ENCODE peak calls at places on chromosome 17, in ten cellular contexts. P is adrenal gland; G is Peyer's patch; R is pancreas; L is cardiac muscle cell; S is OCI-LY7; O is CD8-positive, alpha-beta T cell; H is colonic mucosa; M is heart right ventricle; X is tibial nerve. Z is an unnamed sample. For H3K4me1, the result is how much of the 10 kb centered on the place peaks cover.

GRCh38 chr17:82565551-82565950 is 46.0 kb downstream of the FOXK2 start:
- DNase-seq in X (no peak), L (peak), G (no peak), P (no peak), M (no peak), R (no peak), O (no peak), S (no peak), H (no peak), Z (no peak)

GRCh38 chr17:2965621-2966275 is 97.7 kb downstream of the OR1D5 start:
- DNase-seq in X (no peak), R (no peak), M (no peak), G (no peak), P (peak), S (no peak), O (no peak), H (no peak), L (peak), Z (no peak)

GRCh38 chr17:46736100-46736499 is 82.4 kb downstream of the WNT3 start:
- DNase-seq in O (no peak), X (no peak), S (peak), M (no peak), H (no peak), R (no peak), G (peak), L (no peak), P (no peak), Z (no peak)

GRCh38 chr17:81898029-81898866 is 3.8 kb upstream of the NPB start:
- DNase-seq in M (no peak), H (no peak), S (no peak), P (no peak), G (no peak), R (no peak), X (no peak), O (no peak), L (no peak), Z (no peak)

GRCh38 chr17:31525801-31526549 is 134.5 kb downstream of the RAB11FIP4 start:
- DNase-seq in M (no peak), G (peak), O (no peak), P (no peak), S (peak), H (no peak), X (no peak), R (peak), L (no peak), Z (no peak)

GRCh38 chr17:6843241-6843890 is 11.8 kb upstream of the TEKT1 start:
- DNase-seq in X (no peak), G (no peak), H (no peak), P (no peak), L (peak), M (no peak), R (no peak), O (no peak), S (peak), Z (no peak)

GRCh38 chr17:64459284-64459747 is 10.4 kb downstream of the MILR1 start:
- DNase-seq in X (no peak), P (no peak), O (no peak), G (no peak), H (no peak), R (no peak), L (no peak), M (no peak), S (no peak), Z (no peak)

GRCh38 chr17:27577884-27578717 is 52.9 kb upstream of the LGALS9 start:
- DNase-seq in P (peak), L (peak), H (no peak), O (no peak), M (no peak), G (no peak), R (no peak), X (no peak), S (no peak), Z (no peak)

GRCh38 chr17:4806420-4806769 is 557 bp upstream of the PLD2 start:
- DNase-seq in H (no peak), S (no peak), X (no peak), G (no peak), L (no peak), M (no peak), R (no peak), P (no peak), O (no peak), Z (no peak)

GRCh38 chr17:54662978-54663876 is 237.4 kb upstream of the TOM1L1 start:
- DNase-seq in S (no peak), P (no peak), L (no peak), H (no peak), M (no peak), X (no peak), O (no peak), R (no peak), G (no peak), Z (no peak)

GRCh38 chr17:16593356-16594102 is 24.5 kb upstream of the ZNF287 start:
- DNase-seq in P (no peak), O (no peak), H (no peak), M (no peak), S (no peak), L (no peak), X (peak), G (no peak), R (no peak), Z (no peak)

DNA sequence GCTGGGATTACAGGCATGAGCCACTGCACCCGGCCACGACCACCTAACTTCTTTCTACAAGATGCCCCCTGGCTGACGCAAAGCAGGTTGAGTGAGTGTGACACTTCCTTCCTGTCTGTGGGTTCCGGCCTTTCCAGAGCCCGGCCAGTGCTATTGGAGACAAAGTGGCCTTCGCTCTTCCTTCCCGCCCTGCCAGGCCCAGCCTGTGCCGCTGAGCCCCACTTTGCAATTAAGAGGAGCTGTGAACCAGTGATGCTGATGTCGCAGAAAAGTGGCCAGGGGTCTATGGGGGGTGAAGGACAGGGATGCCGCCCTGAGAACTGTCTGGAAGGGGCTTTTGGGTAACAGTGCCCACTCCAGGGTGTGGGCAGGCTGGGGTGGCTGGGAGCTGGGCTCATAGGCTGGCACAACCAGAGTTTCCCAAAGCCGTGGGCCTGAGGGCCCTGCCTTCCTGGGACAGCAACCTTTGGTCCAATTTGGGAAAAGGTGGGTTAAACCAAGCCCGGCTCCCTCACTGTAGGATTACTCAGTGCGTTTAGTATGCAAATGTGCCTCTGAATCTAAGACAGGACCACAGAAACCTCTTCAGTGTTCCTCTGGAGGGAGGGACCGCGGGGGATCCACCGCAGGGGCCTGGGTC is 174.9 kb downstream of the SEC14L1 start:
- DNase-seq in M (no peak), P (peak), L (no peak), O (no peak), R (peak), X (no peak), G (peak), H (no peak), S (peak), Z (peak)
- H3K4me1 ChIP-seq in M (under half), P (under half), L (under half), O (under half), R (under half), X (half or more), G (under half), H (under half), S (half or more), Z (under half)

DNA sequence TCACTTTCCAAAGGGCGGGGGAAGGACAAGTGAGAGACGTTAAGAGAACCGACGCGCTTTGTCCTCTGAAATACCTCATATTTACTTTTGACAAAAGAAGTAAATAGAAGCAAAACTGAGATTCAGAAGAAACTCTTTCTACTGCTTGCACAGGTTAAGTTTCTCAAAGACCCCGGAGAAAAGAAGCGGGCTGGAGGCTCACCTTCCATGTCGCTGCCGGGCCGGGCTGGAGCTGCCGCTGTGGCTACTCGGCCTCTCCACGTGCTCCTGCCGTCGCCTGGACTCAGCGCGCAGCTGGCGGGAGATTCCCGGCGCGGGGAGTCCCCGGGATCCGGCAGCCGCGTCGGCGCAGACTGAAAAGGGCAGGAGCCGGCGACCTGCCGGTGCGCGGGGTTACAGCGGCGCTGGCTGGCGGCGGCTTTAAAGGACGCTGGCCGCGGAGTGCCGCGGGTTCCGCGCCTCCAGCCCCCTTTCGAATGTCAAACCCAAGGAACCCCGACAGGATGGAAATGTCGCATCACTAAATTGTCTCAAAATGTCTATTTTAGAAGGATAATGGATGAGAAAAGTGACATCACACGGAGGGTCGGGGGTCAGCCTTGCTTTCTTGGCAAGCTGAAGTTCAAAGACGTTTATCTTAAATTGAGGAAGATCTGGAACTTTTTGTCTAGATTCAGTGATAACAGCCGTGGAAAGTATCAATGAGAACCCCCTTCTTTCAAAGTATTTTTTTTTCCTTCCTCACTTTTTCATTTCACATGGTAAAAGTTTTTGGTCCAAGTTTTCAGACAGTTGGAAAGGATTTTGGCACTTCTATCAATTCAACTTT is at the start of gene IKZF3:
- DNase-seq in X (no peak), M (peak), S (peak), H (peak), P (no peak), L (peak), G (peak), R (peak), O (peak), Z (peak)
- TF ChIP-seq CTCF in X (no peak), M (no peak), S (peak), H (no peak), P (no peak), L (no peak), G (peak), R (no peak), O (peak), Z (no peak)

DNA sequence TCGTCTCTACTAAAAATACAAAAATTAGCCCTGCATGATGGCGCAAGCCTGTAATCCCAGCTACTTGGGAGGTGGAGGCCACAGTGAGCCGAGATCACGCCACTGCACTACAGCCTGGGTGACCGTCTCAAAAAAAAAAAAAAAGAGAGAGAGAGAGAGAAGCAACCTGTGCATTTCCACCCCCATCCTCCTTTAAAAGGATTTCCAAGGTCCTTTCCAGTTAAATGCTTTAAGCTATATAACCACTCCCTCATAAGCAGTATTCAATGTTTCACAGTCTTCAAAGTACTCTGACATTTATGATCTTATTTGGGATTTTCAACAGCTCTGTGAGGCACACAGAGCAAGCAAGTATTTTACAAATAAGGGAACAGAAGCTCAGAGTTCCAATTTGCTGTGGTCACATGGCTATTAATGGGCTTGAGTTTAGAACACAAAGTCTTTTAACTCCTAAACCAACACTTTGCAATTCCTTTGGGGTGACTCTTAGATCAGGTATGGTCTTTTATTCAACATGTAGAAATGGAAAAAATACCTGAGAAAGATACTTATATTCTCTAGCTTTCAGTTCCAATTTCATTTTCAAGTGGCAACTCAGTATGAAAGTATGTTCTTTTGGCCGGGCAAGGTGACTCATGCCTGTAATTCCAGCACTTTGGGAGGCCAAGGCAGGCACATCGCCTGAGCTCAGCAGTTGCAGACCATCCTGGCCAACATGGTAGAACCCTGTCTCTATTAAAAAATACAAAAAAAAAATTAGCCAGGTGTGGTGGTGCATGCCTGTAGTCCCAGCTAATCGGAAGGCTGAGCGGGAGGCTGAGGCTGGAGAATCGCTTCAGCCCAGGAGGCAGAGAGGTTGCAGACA is 31.3 kb downstream of the SPOP start:
- DNase-seq in M (no peak), R (no peak), G (no peak), H (no peak), O (no peak), P (peak), S (no peak), X (no peak), L (no peak), Z (no peak)
- H3K4me3 ChIP-seq in M (no peak), R (no peak), G (no peak), H (no peak), O (no peak), P (no peak), S (no peak), X (no peak), L (no peak), Z (no peak)

GRCh38 chr17:67456889-67457288 is 79.8 kb downstream of the PITPNC1 start:
- DNase-seq in S (no peak), L (no peak), O (no peak), X (no peak), G (no peak), H (no peak), M (no peak), P (peak), R (no peak), Z (no peak)
- H3K4me1 ChIP-seq in S (half or more), L (under half), O (half or more), X (under half), G (under half), H (under half), M (under half), P (under half), R (under half), Z (under half)

GRCh38 chr17:43079578-43080302 is 45.4 kb downstream of the BRCA1 start:
- DNase-seq in X (no peak), P (no peak), L (no peak), R (no peak), M (no peak), H (peak), O (no peak), S (no peak), G (no peak), Z (no peak)

GRCh38 chr17:43090022-43090421 is 35.1 kb downstream of the BRCA1 start:
- DNase-seq in R (no peak), P (no peak), M (no peak), H (no peak), L (no peak), O (no peak), X (no peak), G (no peak), S (no peak), Z (no peak)

DNA sequence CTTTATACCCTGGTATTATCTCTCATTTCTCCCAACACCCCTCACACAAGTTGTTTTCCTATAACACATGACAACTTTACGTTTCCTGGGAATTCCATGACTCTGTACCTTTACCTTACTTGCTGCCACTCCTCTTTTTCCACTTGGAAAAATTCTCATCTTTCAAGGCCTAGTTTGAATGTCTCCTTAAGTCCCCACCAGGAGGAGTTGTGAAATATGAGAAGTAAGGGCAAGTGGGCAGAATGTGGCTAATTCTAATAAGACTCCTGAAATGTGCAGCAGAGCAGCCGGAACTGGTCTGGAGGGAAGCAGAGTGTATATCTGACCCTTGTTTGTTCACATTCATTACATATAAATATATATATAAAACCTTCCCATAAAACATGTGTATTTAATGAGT is 39.7 kb downstream of the BRCA1 start:
- DNase-seq in M (no peak), O (no peak), G (no peak), H (no peak), X (no peak), S (no peak), L (peak), P (no peak), R (no peak), Z (no peak)
- TF ChIP-seq CTCF in M (no peak), O (no peak), G (no peak), H (no peak), X (no peak), S (no peak), L (no peak), P (no peak), R (no peak), Z (no peak)

GRCh38 chr17:37744633-37744927 is 279 bp downstream of the HNF1B start:
- DNase-seq in L (no peak), O (no peak), X (no peak), H (no peak), G (no peak), M (no peak), S (no peak), P (no peak), R (no peak), Z (no peak)
- H3K4me3 ChIP-seq in L (no peak), O (no peak), X (no peak), H (peak), G (peak), M (no peak), S (no peak), P (no peak), R (peak), Z (peak)

DNA sequence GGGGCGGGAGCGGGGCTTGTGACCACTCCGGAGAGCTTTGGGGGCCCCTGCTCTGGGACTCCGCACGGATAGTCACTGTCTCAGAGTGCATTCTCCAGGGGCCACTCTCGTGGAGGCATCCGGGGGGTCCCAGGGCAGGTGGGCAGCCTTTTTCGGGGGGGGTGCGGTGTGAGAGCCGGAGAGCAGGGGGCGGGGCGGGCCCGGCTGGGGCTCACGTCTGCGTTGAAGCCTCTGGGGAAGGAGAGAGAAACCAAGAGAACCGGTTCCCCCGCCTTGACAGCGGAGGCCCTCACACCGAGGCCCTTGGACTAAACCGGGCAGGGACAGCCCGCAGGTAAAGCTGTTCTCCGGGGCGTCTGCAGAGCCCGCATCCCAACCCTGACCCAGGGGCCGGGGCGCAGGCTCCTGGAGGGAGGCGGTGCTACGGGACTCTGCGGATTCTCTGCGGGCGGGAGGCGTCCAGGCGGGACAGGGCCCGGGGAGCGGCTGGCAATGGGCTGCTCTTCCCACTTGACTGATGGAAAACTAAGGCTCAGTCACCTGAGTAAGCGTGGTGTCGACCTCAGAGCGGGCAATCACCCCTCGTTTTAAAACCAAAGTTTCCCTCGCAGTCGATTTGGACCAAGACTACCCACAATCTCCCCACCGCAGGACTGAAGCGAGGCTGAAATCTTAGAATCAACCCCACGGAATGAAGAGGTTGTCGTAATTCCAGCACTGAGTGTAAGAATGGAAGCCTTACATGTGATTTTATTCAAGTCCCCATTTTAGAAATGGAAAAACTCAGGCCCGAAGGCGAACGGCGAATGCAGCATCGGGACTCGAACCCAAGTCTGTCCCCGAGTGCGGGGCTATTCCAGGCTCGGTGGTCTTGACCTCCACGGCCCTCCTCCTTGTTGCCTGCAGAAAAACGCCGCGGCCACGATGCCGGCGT is 49.6 kb upstream of the AMZ2 start:
- DNase-seq in P (no peak), G (peak), L (no peak), O (no peak), H (no peak), X (no peak), M (no peak), S (no peak), R (no peak), Z (peak)
- H3K4me1 ChIP-seq in P (under half), G (under half), L (under half), O (under half), H (under half), X (half or more), M (under half), S (under half), R (under half), Z (under half)

Z was measured in mucosa of descending colon.